ENCODE peak calls at places on chromosomes 13 and 19, in nine cellular contexts. One of them, this sample, is unnamed.

GRCh38 chr19:7211191-7211988 is 82.8 kb downstream of the INSR start:
- DNase-seq in stimulated activated CD4-positive, alpha-beta T cell treated with anti-CD3 and anti-CD28 coated beads, TNF-alpha, amount 100 ng/mL, for 48 hours: no peak
- DNase-seq in cardiac fibroblast: peak
- DNase-seq in suprapubic skin: no peak
- DNase-seq in NCI-H345: no peak
- DNase-seq in non-pigmented ciliary epithelial cell: no peak
- DNase-seq in GM04503: no peak
- DNase-seq in upper lobe of right lung: no peak
- DNase-seq in GM20000: no peak
- DNase-seq in this sample: no peak

GRCh38 chr19:5615756-5616327 is 6.7 kb downstream of the SAFB2 start:
- DNase-seq in stimulated activated CD4-positive, alpha-beta T cell treated with anti-CD3 and anti-CD28 coated beads, TNF-alpha, amount 100 ng/mL, for 48 hours: no peak
- DNase-seq in GM04503: no peak
- DNase-seq in GM20000: no peak
- DNase-seq in suprapubic skin: no peak
- DNase-seq in cardiac fibroblast: peak
- DNase-seq in NCI-H345: no peak
- DNase-seq in non-pigmented ciliary epithelial cell: no peak
- DNase-seq in upper lobe of right lung: no peak
- DNase-seq in this sample: no peak

GRCh38 chr19:10289836-10290438 is at the start of gene ICAM5:
- DNase-seq in NCI-H345: peak
- DNase-seq in cardiac fibroblast: no peak
- DNase-seq in upper lobe of right lung: no peak
- DNase-seq in stimulated activated CD4-positive, alpha-beta T cell treated with anti-CD3 and anti-CD28 coated beads, TNF-alpha, amount 100 ng/mL, for 48 hours: no peak
- DNase-seq in GM04503: no peak
- DNase-seq in suprapubic skin: no peak
- DNase-seq in non-pigmented ciliary epithelial cell: no peak
- DNase-seq in GM20000: no peak
- DNase-seq in this sample: no peak

GRCh38 chr13:27619093-27619705 is 1.1 kb downstream of the LNX2 start:
- DNase-seq in GM04503: no peak
- DNase-seq in stimulated activated CD4-positive, alpha-beta T cell treated with anti-CD3 and anti-CD28 coated beads, TNF-alpha, amount 100 ng/mL, for 48 hours: no peak
- DNase-seq in suprapubic skin: no peak
- DNase-seq in NCI-H345: no peak
- DNase-seq in non-pigmented ciliary epithelial cell: no peak
- DNase-seq in GM20000: no peak
- DNase-seq in upper lobe of right lung: no peak
- DNase-seq in cardiac fibroblast: peak
- DNase-seq in this sample: no peak

GRCh38 chr13:33139186-33139585 is 123.0 kb downstream of the KL start:
- DNase-seq in cardiac fibroblast: no peak
- DNase-seq in non-pigmented ciliary epithelial cell: no peak
- DNase-seq in NCI-H345: peak
- DNase-seq in GM20000: no peak
- DNase-seq in GM04503: no peak
- DNase-seq in suprapubic skin: peak
- DNase-seq in stimulated activated CD4-positive, alpha-beta T cell treated with anti-CD3 and anti-CD28 coated beads, TNF-alpha, amount 100 ng/mL, for 48 hours: no peak
- DNase-seq in upper lobe of right lung: no peak
- DNase-seq in this sample: no peak

GRCh38 chr13:28597641-28598040 is 61.3 kb upstream of the POMP start:
- DNase-seq in non-pigmented ciliary epithelial cell: no peak
- DNase-seq in cardiac fibroblast: peak
- DNase-seq in GM20000: no peak
- DNase-seq in upper lobe of right lung: no peak
- DNase-seq in stimulated activated CD4-positive, alpha-beta T cell treated with anti-CD3 and anti-CD28 coated beads, TNF-alpha, amount 100 ng/mL, for 48 hours: no peak
- DNase-seq in suprapubic skin: no peak
- DNase-seq in NCI-H345: no peak
- DNase-seq in GM04503: no peak
- DNase-seq in this sample: no peak

GRCh38 chr13:65638572-65639168 is 1591.5 kb downstream of the PCDH9 start:
- DNase-seq in NCI-H345: no peak
- DNase-seq in suprapubic skin: no peak
- DNase-seq in upper lobe of right lung: no peak
- DNase-seq in cardiac fibroblast: peak
- DNase-seq in GM20000: peak
- DNase-seq in stimulated activated CD4-positive, alpha-beta T cell treated with anti-CD3 and anti-CD28 coated beads, TNF-alpha, amount 100 ng/mL, for 48 hours: no peak
- DNase-seq in non-pigmented ciliary epithelial cell: no peak
- DNase-seq in GM04503: peak
- DNase-seq in this sample: no peak

GRCh38 chr19:42297034-42297433 is 4.9 kb upstream of the PRR19 start:
- DNase-seq in NCI-H345: no peak
- DNase-seq in GM20000: no peak
- DNase-seq in non-pigmented ciliary epithelial cell: no peak
- DNase-seq in stimulated activated CD4-positive, alpha-beta T cell treated with anti-CD3 and anti-CD28 coated beads, TNF-alpha, amount 100 ng/mL, for 48 hours: no peak
- DNase-seq in cardiac fibroblast: no peak
- DNase-seq in upper lobe of right lung: no peak
- DNase-seq in suprapubic skin: no peak
- DNase-seq in GM04503: no peak
- DNase-seq in this sample: no peak

GRCh38 chr19:55527197-55528029 is 9.5 kb downstream of the SBK2 start:
- DNase-seq in upper lobe of right lung: no peak
- DNase-seq in GM04503: no peak
- DNase-seq in non-pigmented ciliary epithelial cell: no peak
- DNase-seq in suprapubic skin: no peak
- DNase-seq in stimulated activated CD4-positive, alpha-beta T cell treated with anti-CD3 and anti-CD28 coated beads, TNF-alpha, amount 100 ng/mL, for 48 hours: no peak
- DNase-seq in NCI-H345: no peak
- DNase-seq in GM20000: no peak
- DNase-seq in cardiac fibroblast: no peak
- DNase-seq in this sample: no peak

GRCh38 chr19:50759886-50760285 is 10.4 kb upstream of the GPR32 start:
- DNase-seq in cardiac fibroblast: peak
- DNase-seq in suprapubic skin: no peak
- DNase-seq in non-pigmented ciliary epithelial cell: no peak
- DNase-seq in stimulated activated CD4-positive, alpha-beta T cell treated with anti-CD3 and anti-CD28 coated beads, TNF-alpha, amount 100 ng/mL, for 48 hours: no peak
- DNase-seq in GM04503: no peak
- DNase-seq in NCI-H345: no peak
- DNase-seq in GM20000: no peak
- DNase-seq in upper lobe of right lung: no peak
- DNase-seq in this sample: no peak

GRCh38 chr13:109465151-109465550 is 321.2 kb downstream of the IRS2 start:
- DNase-seq in GM20000: no peak
- DNase-seq in upper lobe of right lung: no peak
- DNase-seq in NCI-H345: no peak
- DNase-seq in non-pigmented ciliary epithelial cell: no peak
- DNase-seq in suprapubic skin: no peak
- DNase-seq in GM04503: no peak
- DNase-seq in stimulated activated CD4-positive, alpha-beta T cell treated with anti-CD3 and anti-CD28 coated beads, TNF-alpha, amount 100 ng/mL, for 48 hours: no peak
- DNase-seq in cardiac fibroblast: peak
- DNase-seq in this sample: no peak

GRCh38 chr19:41703602-41704293 is 4.7 kb upstream of the CEACAM5 start:
- DNase-seq in upper lobe of right lung: peak
- DNase-seq in suprapubic skin: no peak
- DNase-seq in NCI-H345: no peak
- DNase-seq in stimulated activated CD4-positive, alpha-beta T cell treated with anti-CD3 and anti-CD28 coated beads, TNF-alpha, amount 100 ng/mL, for 48 hours: no peak
- DNase-seq in non-pigmented ciliary epithelial cell: no peak
- DNase-seq in GM04503: no peak
- DNase-seq in GM20000: no peak
- DNase-seq in cardiac fibroblast: no peak
- DNase-seq in this sample: no peak

GRCh38 chr19:34313188-34313587 is 51.8 kb upstream of the GPI start:
- DNase-seq in suprapubic skin: no peak
- DNase-seq in GM20000: no peak
- DNase-seq in NCI-H345: no peak
- DNase-seq in non-pigmented ciliary epithelial cell: peak
- DNase-seq in GM04503: no peak
- DNase-seq in upper lobe of right lung: no peak
- DNase-seq in stimulated activated CD4-positive, alpha-beta T cell treated with anti-CD3 and anti-CD28 coated beads, TNF-alpha, amount 100 ng/mL, for 48 hours: no peak
- DNase-seq in cardiac fibroblast: peak
- DNase-seq in this sample: no peak

GRCh38 chr13:113804703-113805430 is 45.8 kb downstream of the TMEM255B start:
- DNase-seq in NCI-H345: no peak
- DNase-seq in upper lobe of right lung: peak
- DNase-seq in cardiac fibroblast: no peak
- DNase-seq in GM20000: no peak
- DNase-seq in GM04503: no peak
- DNase-seq in suprapubic skin: peak
- DNase-seq in stimulated activated CD4-positive, alpha-beta T cell treated with anti-CD3 and anti-CD28 coated beads, TNF-alpha, amount 100 ng/mL, for 48 hours: no peak
- DNase-seq in non-pigmented ciliary epithelial cell: no peak
- DNase-seq in this sample: no peak

GRCh38 chr13:112975401-112975939 is 6.5 kb downstream of the MCF2L start:
- DNase-seq in GM20000: no peak
- DNase-seq in cardiac fibroblast: no peak
- DNase-seq in GM04503: no peak
- DNase-seq in NCI-H345: no peak
- DNase-seq in upper lobe of right lung: no peak
- DNase-seq in suprapubic skin: no peak
- DNase-seq in non-pigmented ciliary epithelial cell: no peak
- DNase-seq in stimulated activated CD4-positive, alpha-beta T cell treated with anti-CD3 and anti-CD28 coated beads, TNF-alpha, amount 100 ng/mL, for 48 hours: no peak
- DNase-seq in this sample: no peak